ENCODE peak calls at places on chromosomes 4 and X, in five cellular contexts. D is CD4-positive, CD25-positive, alpha-beta regulatory T cell; M is IMR-90; G is tibial nerve; J is A549. U is an unnamed sample.

GRCh38 chr4:89427765-89428164 is 120.2 kb upstream of the GPRIN3 start:
- DNase-seq in D (no peak), M (no peak), G (no peak), J (peak; percentile 13), U (no peak)

GRCh38 chrX:44314259-44314734 is 29.2 kb downstream of the EFHC2 start:
- DNase-seq in D (no peak), M (peak; percentile 35), G (no peak), J (no peak), U (no peak)

GRCh38 chr4:59094505-59094904 is 1984.3 kb upstream of the IGFBP7 start:
- DNase-seq in D (no peak), M (no peak), G (no peak), J (no peak), U (no peak)

GRCh38 chr4:102036619-102037376 is 246.3 kb downstream of the BANK1 start:
- DNase-seq in D (no peak), M (peak; percentile 25), G (no peak), J (no peak), U (no peak)

GRCh38 chrX:119516157-119516702 is 48.0 kb downstream of the SLC25A5 start:
- DNase-seq in D (peak; percentile 65), M (peak; percentile 69), G (peak; percentile 20), J (peak; percentile 80), U (no peak)

GRCh38 chrX:132022115-132022862 is 813 bp upstream of the STK26 start:
- DNase-seq in D (peak; percentile 33), M (no peak), G (no peak), J (peak; percentile 10), U (no peak)

GRCh38 chr4:53113433-53114215 is 251.5 kb downstream of the RASL11B start:
- DNase-seq in D (no peak), M (peak; percentile 6), G (peak; percentile 19), J (no peak), U (no peak)

GRCh38 chrX:115563633-115564182 is 2.7 kb downstream of the PLS3 start:
- DNase-seq in D (no peak), M (no peak), G (no peak), J (peak; percentile 25), U (no peak)

GRCh38 chrX:150038977-150039599 is 100.8 kb upstream of the EOLA2 start:
- DNase-seq in D (no peak), M (peak; percentile 45), G (no peak), J (peak; percentile 12), U (no peak)

GRCh38 chr4:5710962-5711478 is at the start of gene EVC:
- DNase-seq in D (no peak), M (peak; percentile 74), G (peak; percentile 67), J (peak; percentile 70), U (peak; percentile 83)

GRCh38 chr4:74764119-74764518 is 30.2 kb downstream of the BTC start:
- DNase-seq in D (no peak), M (no peak), G (no peak), J (no peak), U (no peak)

GRCh38 chr4:27090406-27090805 is 229.8 kb downstream of the STIM2 start:
- DNase-seq in D (no peak), M (no peak), G (no peak), J (no peak), U (no peak)

GRCh38 chr4:154877110-154877760 is 96.2 kb downstream of the RBM46 start:
- DNase-seq in D (no peak), M (peak; percentile 32), G (no peak), J (peak; percentile 62), U (no peak)

GRCh38 chr4:119206178-119206577 is 6.3 kb upstream of the USP53 start:
- DNase-seq in D (no peak), M (no peak), G (no peak), J (no peak), U (no peak)

GRCh38 chrX:136171420-136171819 is 24.1 kb downstream of the FHL1 start:
- DNase-seq in D (no peak), M (no peak), G (no peak), J (no peak), U (no peak)

GRCh38 chrX:48090123-48090522 is 18.7 kb upstream of the ZNF630 start:
- DNase-seq in D (no peak), M (no peak), G (no peak), J (peak; percentile 9), U (no peak)

GRCh38 chr4:38075370-38076152 is 115.4 kb downstream of the PTTG2 start:
- DNase-seq in D (no peak), M (peak; percentile 43), G (peak; percentile 60), J (peak; percentile 30), U (no peak)

GRCh38 chrX:115679460-115679859 is 118.5 kb downstream of the PLS3 start:
- DNase-seq in D (no peak), M (peak; percentile 39), G (no peak), J (peak; percentile 36), U (no peak)

GRCh38 chr4:173074501-173074946 is 94.1 kb upstream of the GALNT7 start:
- DNase-seq in D (no peak), M (peak; percentile 80), G (no peak), J (peak; percentile 39), U (no peak)

GRCh38 chrX:40176979-40177430 is 79.2 kb upstream of the BCOR start:
- DNase-seq in D (no peak), M (no peak), G (no peak), J (no peak), U (no peak)

GRCh38 chr4:41041541-41041940 is 172.8 kb downstream of the APBB2 start:
- DNase-seq in D (no peak), M (no peak), G (no peak), J (no peak), U (no peak)

GRCh38 chr4:41050116-41050515 is 164.2 kb downstream of the APBB2 start:
- DNase-seq in D (no peak), M (no peak), G (no peak), J (no peak), U (no peak)

GRCh38 chr4:41039312-41039711 is 175.0 kb downstream of the APBB2 start:
- DNase-seq in D (no peak), M (no peak), G (no peak), J (no peak), U (no peak)

GRCh38 chr4:41044165-41044564 is 170.2 kb downstream of the APBB2 start:
- DNase-seq in D (no peak), M (no peak), G (no peak), J (peak; percentile 10), U (no peak)

DNA sequence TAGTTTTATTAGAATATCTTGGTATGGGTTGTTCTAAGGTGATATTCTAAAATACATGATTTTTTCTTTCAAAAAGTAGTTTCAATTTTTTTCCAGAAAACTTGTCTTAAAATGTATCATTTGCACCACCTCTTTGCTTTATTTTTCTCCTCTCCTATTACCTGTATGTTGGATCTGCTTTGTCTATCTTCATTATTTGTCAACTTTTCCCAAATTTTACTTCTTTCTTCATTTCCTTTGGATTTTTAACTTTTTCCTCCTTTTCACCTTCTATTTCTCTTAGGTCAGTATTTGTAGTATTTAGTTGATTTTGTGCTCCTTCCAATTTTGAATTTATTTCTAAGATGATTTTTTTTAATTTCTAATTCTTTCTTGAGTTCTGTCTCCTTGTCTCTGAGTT is 169.6 kb downstream of the APBB2 start:
- DNase-seq in D (no peak), M (no peak), G (no peak), J (no peak), U (no peak)
- H3K9me3 ChIP-seq in D (peaks cover 4% of the 10 kb centered on the region), M (peaks cover 2% of the 10 kb centered on the region), G (no peaks in the 10 kb centered on the region), J (peaks cover 10% of the 10 kb centered on the region), U (no peaks in the 10 kb centered on the region)

DNA sequence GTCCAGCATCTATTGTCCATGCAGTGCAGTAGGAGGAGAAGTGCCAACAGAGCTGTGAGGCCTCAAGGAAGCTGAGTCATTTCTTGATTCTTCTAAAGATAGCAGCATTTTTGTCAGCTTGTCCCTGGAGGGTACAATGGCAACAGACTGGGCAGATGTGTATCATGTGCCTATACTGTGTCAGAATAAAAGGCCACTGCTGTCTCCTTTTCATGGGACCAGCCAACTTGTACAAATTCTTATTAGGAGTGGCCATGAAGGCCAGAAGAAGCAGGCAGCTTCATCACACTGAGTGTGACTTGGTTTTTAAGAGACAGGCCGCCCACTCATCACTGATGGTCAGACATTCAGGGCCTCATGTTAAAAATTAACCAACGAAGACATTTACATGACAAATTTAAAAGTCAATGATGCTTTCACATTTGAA is 185.0 kb upstream of the FAM241A start:
- DNase-seq in D (no peak), M (no peak), G (no peak), J (peak; percentile 29), U (no peak)
- H3K4me1 ChIP-seq in D (no peaks in the 10 kb centered on the region), M (no peaks in the 10 kb centered on the region), G (no peaks in the 10 kb centered on the region), J (peaks cover 28% of the 10 kb centered on the region), U (no peaks in the 10 kb centered on the region)

GRCh38 chr4:161133877-161134276 is 1029.9 kb downstream of the FSTL5 start:
- DNase-seq in D (no peak), M (no peak), G (no peak), J (no peak), U (no peak)
- H3K27ac ChIP-seq in D (no peak overlapping the region), M (no peak overlapping the region), G (no peak overlapping the region), J (no peak overlapping the region), U (no peak overlapping the region)

GRCh38 chr4:135598151-135598550 is 1396.6 kb upstream of the PABPC4L start:
- DNase-seq in D (no peak), M (no peak), G (no peak), J (no peak), U (no peak)
- H3K9me3 ChIP-seq in D (no peaks in the 10 kb centered on the region), M (peaks cover 8% of the 10 kb centered on the region), G (no peaks in the 10 kb centered on the region), J (no peaks in the 10 kb centered on the region), U (peaks cover 10% of the 10 kb centered on the region)

GRCh38 chr4:2789801-2790582 is 2.9 kb upstream of the SH3BP2 start:
- DNase-seq in D (no peak), M (no peak), G (no peak), J (no peak), U (no peak)
- H3K4me1 ChIP-seq in D (peaks cover 53% of the 10 kb centered on the region), M (peaks cover 15% of the 10 kb centered on the region), G (no peaks in the 10 kb centered on the region), J (peaks cover 18% of the 10 kb centered on the region), U (peaks cover 2% of the 10 kb centered on the region)

GRCh38 chr4:152160236-152160800 is 375.6 kb downstream of the FBXW7 start:
- DNase-seq in D (no peak), M (no peak), G (no peak), J (no peak), U (no peak)

GRCh38 chr4:152159773-152160172 is 376.1 kb downstream of the FBXW7 start:
- DNase-seq in D (no peak), M (no peak), G (no peak), J (no peak), U (no peak)

GRCh38 chr4:152161676-152162330 is 374.1 kb downstream of the FBXW7 start:
- DNase-seq in D (no peak), M (no peak), G (no peak), J (no peak), U (no peak)

GRCh38 chr4:152164561-152164960 is 371.3 kb downstream of the FBXW7 start:
- DNase-seq in D (no peak), M (no peak), G (no peak), J (no peak), U (no peak)

GRCh38 chr4:152162331-152162697 is 373.6 kb downstream of the FBXW7 start:
- DNase-seq in D (no peak), M (no peak), G (no peak), J (no peak), U (no peak)
- H3K27ac ChIP-seq in D (no peak overlapping the region), M (no peak overlapping the region), G (peak overlapping the region; percentile 56), J (no peak overlapping the region), U (no peak overlapping the region)